ENCODE peak calls at places on chromosomes 16 and 17, in six cellular contexts. X is GM12878; E is endothelial cell; Z is activated CD8-positive, alpha-beta T cell treated with anti-CD3 and anti-CD28 coated beads for 36 hours; U is kidney epithelial cell; H is pancreas. T is an unnamed sample.

GRCh38 chr16:4261557-4262172 is 11.2 kb downstream of the TFAP4 start:
- DNase-seq in X (no peak), E (peak), Z (peak), U (no peak), H (no peak), T (peak)

GRCh38 chr16:58499615-58500328 is at the start of gene NDRG4:
- DNase-seq in X (no peak), E (peak), Z (peak), U (peak), H (peak), T (peak)

GRCh38 chr17:2123467-2124251 is 68.8 kb downstream of the HIC1 start:
- DNase-seq in X (no peak), E (no peak), Z (no peak), U (no peak), H (no peak), T (peak)

GRCh38 chr16:4358831-4359561 is 7.9 kb upstream of the PAM16 start:
- DNase-seq in X (no peak), E (peak), Z (peak), U (no peak), H (no peak), T (peak)

GRCh38 chr17:79201536-79202227 is 127.1 kb downstream of the ENGASE start:
- DNase-seq in X (no peak), E (no peak), Z (no peak), U (no peak), H (no peak), T (no peak)

GRCh38 chr16:14529010-14529669 is 100.9 kb downstream of the PARN start:
- DNase-seq in X (peak), E (peak), Z (peak), U (no peak), H (peak), T (peak)

GRCh38 chr17:59620518-59621259 is 994 bp downstream of the CLTC start:
- DNase-seq in X (no peak), E (peak), Z (peak), U (no peak), H (peak), T (peak)

GRCh38 chr17:67519801-67520251 is 142.7 kb downstream of the PITPNC1 start:
- DNase-seq in X (no peak), E (no peak), Z (no peak), U (no peak), H (no peak), T (no peak)

GRCh38 chr17:51260960-51261958 is 913 bp downstream of the UTP18 start:
- DNase-seq in X (no peak), E (peak), Z (peak), U (no peak), H (peak), T (peak)

GRCh38 chr17:83116783-83117555 is 37.6 kb downstream of the METRNL start:
- DNase-seq in X (no peak), E (no peak), Z (no peak), U (no peak), H (peak), T (no peak)

GRCh38 chr17:791807-792206 is 9.7 kb downstream of the MRM3 start:
- DNase-seq in X (no peak), E (no peak), Z (no peak), U (no peak), H (no peak), T (no peak)

GRCh38 chr17:10754109-10754508 is 24.3 kb upstream of the TMEM220 start:
- DNase-seq in X (no peak), E (no peak), Z (peak), U (no peak), H (peak), T (peak)

GRCh38 chr16:15967223-15967546 is 17.8 kb downstream of the ABCC1 start:
- DNase-seq in X (no peak), E (no peak), Z (no peak), U (no peak), H (no peak), T (no peak)

GRCh38 chr16:12320298-12320706 is 343.8 kb downstream of the SNX29 start:
- DNase-seq in X (no peak), E (no peak), Z (no peak), U (peak), H (no peak), T (no peak)

GRCh38 chr16:4402439-4403132 is 13.8 kb downstream of the CORO7 start:
- DNase-seq in X (no peak), E (peak), Z (peak), U (no peak), H (peak), T (peak)

GRCh38 chr17:80252871-80253270 is 7.8 kb upstream of the RNF213 start:
- DNase-seq in X (no peak), E (peak), Z (peak), U (no peak), H (peak), T (no peak)
- TF ChIP-seq CTCF in X (peak), E (no peak), Z (peak), U (peak), H (peak), T (peak)

DNA sequence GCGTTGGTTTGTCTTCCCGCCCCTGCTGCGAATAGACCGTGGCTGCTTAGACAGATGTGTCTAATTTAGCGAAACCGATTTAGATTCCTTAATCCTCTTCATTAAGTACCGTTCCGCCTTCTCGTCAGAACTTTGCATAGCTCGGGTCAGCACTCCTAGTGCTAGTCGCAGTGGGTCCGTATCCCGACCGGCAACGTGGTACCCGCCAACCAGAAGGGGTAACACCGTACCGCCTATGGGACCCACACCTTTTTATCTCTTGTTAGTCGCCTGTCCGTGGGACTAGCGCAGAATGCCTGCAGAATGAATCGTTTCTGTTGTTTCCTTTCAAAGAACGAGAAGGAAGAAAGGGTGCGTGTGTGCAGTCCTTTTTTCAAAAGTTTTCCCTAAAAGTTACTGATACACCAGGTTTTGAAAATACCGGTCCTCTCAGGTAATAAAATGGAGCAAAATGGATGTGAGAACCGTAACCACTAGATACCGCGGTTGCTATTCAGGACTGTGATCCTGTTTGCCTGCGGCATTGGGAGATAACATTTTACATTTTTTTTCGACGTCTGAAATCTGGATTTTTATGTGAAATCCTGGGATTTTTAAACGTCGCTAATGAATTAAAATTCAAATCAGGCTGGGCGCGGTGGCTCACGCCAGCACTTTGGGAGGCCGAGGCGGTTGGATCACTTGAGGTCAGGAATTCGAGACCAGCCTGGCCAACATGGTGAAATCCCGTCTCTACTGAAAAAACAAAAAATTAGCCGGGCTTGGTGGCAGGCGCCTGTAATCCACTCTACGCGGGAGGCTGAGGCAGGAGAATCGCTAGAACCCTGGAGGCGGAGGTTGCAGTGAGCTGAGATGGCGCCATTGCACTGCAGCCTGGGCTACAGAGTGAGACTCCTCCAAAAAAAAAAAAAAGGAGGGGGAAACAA is 998 bp upstream of the SRSF1 start:
- DNase-seq in X (no peak), E (no peak), Z (peak), U (no peak), H (no peak), T (no peak)
- TF ChIP-seq CTCF in X (no peak), E (no peak), Z (no peak), U (no peak), H (no peak), T (no peak)

GRCh38 chr16:8768701-8769100 is 28.7 kb downstream of the TMEM186 start:
- DNase-seq in X (no peak), E (no peak), Z (no peak), U (no peak), H (no peak), T (no peak)
- TF ChIP-seq CTCF in X (no peak), E (no peak), Z (no peak), U (no peak), H (no peak), T (no peak)

DNA sequence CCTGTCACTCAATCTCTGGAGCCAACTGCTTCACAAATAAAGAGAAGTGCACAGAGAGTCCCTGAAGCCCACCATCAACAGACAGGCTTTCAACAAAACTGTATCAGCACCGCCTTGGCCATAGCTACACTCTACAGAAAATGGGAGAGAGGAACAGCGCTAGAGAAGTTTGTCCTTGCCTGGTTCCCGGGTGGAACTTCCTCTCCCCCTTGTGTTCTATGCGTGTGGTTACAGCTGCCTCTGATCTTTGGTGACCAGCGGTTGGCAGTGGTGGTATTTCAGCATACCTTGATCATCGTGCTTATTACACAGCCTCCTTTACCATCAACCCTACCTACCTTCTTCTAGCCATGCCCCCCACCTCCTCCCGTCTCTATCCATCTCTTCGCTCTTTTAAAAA is 91.4 kb upstream of the CCL2 start:
- DNase-seq in X (no peak), E (peak), Z (no peak), U (no peak), H (no peak), T (peak)
- TF ChIP-seq CTCF in X (peak), E (peak), Z (no peak), U (peak), H (peak), T (peak)

GRCh38 chr17:80955078-80955477 is 36.6 kb upstream of the CHMP6 start:
- DNase-seq in X (no peak), E (no peak), Z (no peak), U (no peak), H (no peak), T (no peak)

GRCh38 chr17:80953471-80954315 is 37.9 kb upstream of the CHMP6 start:
- DNase-seq in X (no peak), E (no peak), Z (no peak), U (no peak), H (no peak), T (no peak)

GRCh38 chr17:80957461-80957941 is 34.1 kb upstream of the CHMP6 start:
- DNase-seq in X (no peak), E (no peak), Z (no peak), U (no peak), H (no peak), T (no peak)

GRCh38 chr17:80956321-80957190 is 35.1 kb upstream of the CHMP6 start:
- DNase-seq in X (no peak), E (no peak), Z (no peak), U (no peak), H (no peak), T (no peak)

GRCh38 chr17:80955673-80956306 is 35.9 kb upstream of the CHMP6 start:
- DNase-seq in X (no peak), E (no peak), Z (no peak), U (no peak), H (no peak), T (no peak)
- TF ChIP-seq CTCF in X (no peak), E (no peak), Z (no peak), U (no peak), H (no peak), T (no peak)

DNA sequence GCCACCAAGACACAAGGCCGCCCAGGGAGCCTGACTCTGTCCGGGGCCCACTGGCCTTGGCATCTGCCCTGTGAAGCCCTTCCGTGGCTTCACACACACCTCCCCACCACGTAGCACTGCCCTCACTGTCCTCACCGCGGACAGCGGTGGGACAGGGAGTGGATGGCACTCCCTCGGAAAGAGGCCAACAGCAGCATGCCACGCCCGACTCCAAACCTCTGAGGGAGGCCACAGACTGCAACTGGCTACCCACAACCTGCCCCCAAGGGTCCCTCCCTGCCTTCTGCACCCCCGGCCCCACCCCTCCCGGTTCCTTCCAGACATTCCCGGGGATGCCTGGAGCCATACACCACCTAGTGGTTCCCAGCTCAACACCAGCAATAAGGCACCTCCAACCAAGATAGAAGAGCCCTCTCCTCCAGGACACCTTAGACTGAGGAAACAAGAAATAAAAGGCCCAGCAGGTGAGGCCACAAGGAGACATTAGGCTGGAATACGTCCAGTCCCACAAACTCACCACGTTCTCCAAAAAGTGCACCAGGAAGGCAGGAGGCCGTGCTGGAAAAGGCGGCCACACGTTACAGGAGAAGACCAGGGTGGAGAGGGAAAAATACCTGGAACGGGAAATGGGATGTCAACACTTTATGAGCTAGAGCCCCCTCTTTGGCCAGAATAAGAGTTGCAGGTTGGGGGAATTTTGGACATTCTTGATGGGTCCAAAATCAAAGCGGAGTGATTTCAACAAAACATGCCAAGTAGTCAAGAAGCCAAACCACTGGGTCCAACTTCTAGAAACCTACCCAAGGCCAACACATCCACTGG is 310.0 kb downstream of the SOX9 start:
- DNase-seq in X (no peak), E (no peak), Z (no peak), U (no peak), H (no peak), T (no peak)
- TF ChIP-seq CTCF in X (peak), E (peak), Z (no peak), U (peak), H (no peak), T (peak)